ENCODE peak calls at places on chromosomes 3 and 15, in ten cellular contexts. F is RWPE2; X is CD4-positive, CD25-positive, alpha-beta regulatory T cell; Z is ovary; L is body of pancreas; V is spleen; A is MM.1S; C is colonic mucosa; I is AG04450; R is right cardiac atrium. H is an unnamed sample.

GRCh38 chr3:194273396-194274310 is 77.5 kb downstream of the CPN2 start:
- DNase-seq in F (peak; percentile 37), X (no peak), Z (peak; percentile 35), L (no peak), V (peak; percentile 71), A (no peak), C (no peak), I (no peak), R (no peak), H (no peak)

GRCh38 chr3:197883541-197883940 is 66.4 kb upstream of the RPL35A start:
- DNase-seq in F (no peak), X (no peak), Z (no peak), L (no peak), V (no peak), A (no peak), C (no peak), I (no peak), R (no peak), H (no peak)

GRCh38 chr3:2923390-2923789 is 186.8 kb downstream of the IL5RA start:
- DNase-seq in F (no peak), X (no peak), Z (no peak), L (no peak), V (no peak), A (no peak), C (no peak), I (no peak), R (no peak), H (no peak)

GRCh38 chr3:107956991-107957467 is 133.8 kb downstream of the CD47 start:
- DNase-seq in F (no peak), X (no peak), Z (peak; percentile 82), L (peak; percentile 64), V (no peak), A (no peak), C (peak; percentile 51), I (no peak), R (peak; percentile 86), H (peak; percentile 69)

GRCh38 chr3:111473550-111473949 is 68.4 kb upstream of the CD96 start:
- DNase-seq in F (no peak), X (no peak), Z (no peak), L (no peak), V (no peak), A (no peak), C (no peak), I (no peak), R (no peak), H (no peak)

GRCh38 chr3:132119531-132119930 is 84.7 kb upstream of the CPNE4 start:
- DNase-seq in F (no peak), X (no peak), Z (no peak), L (no peak), V (no peak), A (no peak), C (no peak), I (no peak), R (no peak), H (no peak)

GRCh38 chr3:54122046-54122801 is at the start of gene CACNA2D3:
- DNase-seq in F (no peak), X (no peak), Z (peak; percentile 81), L (peak; percentile 39), V (no peak), A (peak; percentile 65), C (peak; percentile 56), I (no peak), R (peak; percentile 69), H (peak; percentile 56)

GRCh38 chr3:76470285-76470684 is 569.6 kb upstream of the ROBO2 start:
- DNase-seq in F (no peak), X (no peak), Z (no peak), L (no peak), V (no peak), A (no peak), C (no peak), I (peak; percentile 65), R (no peak), H (no peak)

GRCh38 chr15:100968043-100968966 is 49.1 kb downstream of the LRRK1 start:
- DNase-seq in F (no peak), X (no peak), Z (no peak), L (no peak), V (no peak), A (no peak), C (no peak), I (no peak), R (no peak), H (no peak)

GRCh38 chr3:37766797-37767776 is 94.6 kb upstream of the CTDSPL start:
- DNase-seq in F (no peak), X (no peak), Z (no peak), L (peak; percentile 24), V (no peak), A (peak; percentile 59), C (no peak), I (no peak), R (no peak), H (no peak)

GRCh38 chr3:158330820-158331219 is 220.9 kb downstream of the RSRC1 start:
- DNase-seq in F (no peak), X (no peak), Z (no peak), L (no peak), V (no peak), A (no peak), C (no peak), I (no peak), R (no peak), H (no peak)

GRCh38 chr15:34754674-34755418 is at the start of gene GJD2:
- DNase-seq in F (no peak), X (no peak), Z (no peak), L (peak; percentile 35), V (no peak), A (no peak), C (no peak), I (no peak), R (no peak), H (no peak)
- H3K4me3 ChIP-seq in F (peak within 1 kb of the TSS; percentile 17), X (no peak within 1 kb of the TSS), Z (peak within 1 kb of the TSS; percentile 5), L (peak within 1 kb of the TSS; percentile 15), V (peak within 1 kb of the TSS; percentile 24), A (no peak within 1 kb of the TSS), C (no peak within 1 kb of the TSS), I (peak within 1 kb of the TSS; percentile 17), R (peak within 1 kb of the TSS; percentile 26), H (peak within 1 kb of the TSS; percentile 48)

DNA sequence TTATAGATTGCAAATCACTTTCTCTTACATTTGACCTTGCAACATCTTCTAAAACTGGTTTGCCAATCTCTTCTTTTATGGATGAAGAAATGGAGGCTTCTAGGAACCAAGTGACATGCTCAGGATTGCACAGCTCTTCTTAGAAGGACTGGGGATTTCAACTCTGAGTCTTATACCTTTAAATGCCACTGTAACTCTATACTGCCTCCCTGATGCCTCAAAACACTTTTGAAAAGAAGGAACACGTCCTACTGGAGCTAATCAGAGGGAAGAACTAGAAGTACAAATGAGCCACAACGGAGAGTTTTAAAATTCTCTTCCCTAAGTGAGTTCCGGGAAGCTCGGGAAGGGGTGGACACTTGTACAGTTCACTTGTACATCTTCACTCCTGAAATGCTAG is 973 bp upstream of the MITF start:
- DNase-seq in F (no peak), X (no peak), Z (no peak), L (no peak), V (no peak), A (no peak), C (no peak), I (no peak), R (no peak), H (no peak)
- H3K4me3 ChIP-seq in F (peak overlapping the region; percentile 82), X (no peak overlapping the region), Z (peak overlapping the region; percentile 70), L (peak overlapping the region; percentile 54), V (peak overlapping the region; percentile 71), A (peak overlapping the region; percentile 67), C (peak overlapping the region; percentile 78), I (peak overlapping the region; percentile 63), R (peak overlapping the region; percentile 63), H (peak overlapping the region; percentile 94)

GRCh38 chr3:121670676-121671075 is 10.0 kb upstream of the HCLS1 start:
- DNase-seq in F (no peak), X (no peak), Z (no peak), L (no peak), V (no peak), A (no peak), C (no peak), I (no peak), R (no peak), H (no peak)
- H3K4me3 ChIP-seq in F (no peak overlapping the region), X (no peak overlapping the region), Z (no peak overlapping the region), L (no peak overlapping the region), V (no peak overlapping the region), A (no peak overlapping the region), C (no peak overlapping the region), I (no peak overlapping the region), R (no peak overlapping the region), H (no peak overlapping the region)

GRCh38 chr15:74365619-74366445 is 1.6 kb downstream of the CYP11A1 start:
- DNase-seq in F (no peak), X (no peak), Z (peak; percentile 74), L (peak; percentile 25), V (no peak), A (peak; percentile 48), C (no peak), I (no peak), R (peak; percentile 65), H (peak; percentile 59)

GRCh38 chr15:74369084-74369745 is 1.8 kb upstream of the CYP11A1 start:
- DNase-seq in F (no peak), X (no peak), Z (peak; percentile 79), L (no peak), V (no peak), A (no peak), C (no peak), I (no peak), R (no peak), H (no peak)

GRCh38 chr15:74364936-74365618 is 2.4 kb downstream of the CYP11A1 start:
- DNase-seq in F (no peak), X (no peak), Z (no peak), L (no peak), V (no peak), A (no peak), C (no peak), I (no peak), R (no peak), H (no peak)

GRCh38 chr15:74368121-74368520 is 675 bp upstream of the CYP11A1 start:
- DNase-seq in F (no peak), X (no peak), Z (no peak), L (no peak), V (no peak), A (no peak), C (no peak), I (no peak), R (no peak), H (no peak)

DNA sequence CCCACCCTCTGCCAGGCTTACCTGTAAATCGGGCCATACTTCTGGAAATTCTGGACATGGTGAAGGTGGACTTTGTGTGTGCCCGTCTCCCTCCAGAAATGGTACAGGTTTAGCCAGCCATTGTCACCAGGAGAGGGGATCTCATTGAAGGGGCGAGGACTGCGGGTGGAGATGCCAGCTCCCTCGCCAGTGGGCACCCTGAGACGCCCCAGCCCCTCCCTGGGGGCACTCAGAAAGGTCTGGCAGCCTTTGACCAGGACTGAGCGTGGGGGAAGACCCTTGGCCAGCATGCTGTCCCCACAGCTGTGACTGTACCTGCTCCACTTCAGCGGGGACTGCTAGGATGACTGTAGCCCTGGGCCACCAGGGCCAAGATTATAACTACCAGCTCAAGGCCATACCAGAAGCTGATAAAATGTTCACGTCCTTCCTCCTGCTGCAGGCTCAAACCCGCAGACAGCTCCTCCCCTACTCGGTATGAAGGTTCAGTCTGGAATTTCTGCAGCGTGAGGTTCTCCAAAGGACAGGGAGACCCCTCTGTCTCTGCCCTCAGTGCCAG is at the start of gene CYP11A1:
- DNase-seq in F (no peak), X (no peak), Z (no peak), L (no peak), V (no peak), A (no peak), C (no peak), I (no peak), R (no peak), H (no peak)
- H3K4me3 ChIP-seq in F (no peak within 1 kb of the TSS), X (no peak within 1 kb of the TSS), Z (peak within 1 kb of the TSS; percentile 80), L (no peak within 1 kb of the TSS), V (no peak within 1 kb of the TSS), A (no peak within 1 kb of the TSS), C (no peak within 1 kb of the TSS), I (no peak within 1 kb of the TSS), R (no peak within 1 kb of the TSS), H (no peak within 1 kb of the TSS)

H was measured in heart right ventricle.